ENCODE peak calls at places on chromosome 13, in four cellular contexts. One of them, this sample, is unnamed.
A peak's percentile ranks its signal among the peaks of the same experiment; 100 is the strongest.

GRCh38 chr13:50526771-50527567 is 316.5 kb downstream of the DLEU7 start:
- DNase-seq in fibroblast of lung: no peak
- DNase-seq in Karpas-422: peak; percentile 83
- DNase-seq in tibial artery: peak; percentile 74
- DNase-seq in this sample: peak; percentile 74

GRCh38 chr13:113875829-113876228 is 12.0 kb upstream of the GAS6 start:
- DNase-seq in fibroblast of lung: no peak
- DNase-seq in Karpas-422: no peak
- DNase-seq in tibial artery: no peak
- DNase-seq in this sample: no peak

GRCh38 chr13:60018536-60018935 is 145.2 kb downstream of the DIAPH3 start:
- DNase-seq in Karpas-422: no peak
- DNase-seq in tibial artery: no peak
- DNase-seq in fibroblast of lung: peak; percentile 42
- DNase-seq in this sample: no peak

GRCh38 chr13:47258384-47258783 is 361.5 kb upstream of the HTR2A start:
- DNase-seq in fibroblast of lung: no peak
- DNase-seq in Karpas-422: no peak
- DNase-seq in tibial artery: no peak
- DNase-seq in this sample: no peak

GRCh38 chr13:76462003-76462402 is 424.2 kb downstream of the KCTD12 start:
- DNase-seq in Karpas-422: no peak
- DNase-seq in fibroblast of lung: peak; percentile 70
- DNase-seq in tibial artery: no peak
- DNase-seq in this sample: no peak

GRCh38 chr13:44906758-44907157 is 82.5 kb downstream of the NUFIP1 start:
- DNase-seq in tibial artery: peak; percentile 79
- DNase-seq in Karpas-422: no peak
- DNase-seq in fibroblast of lung: peak; percentile 81
- DNase-seq in this sample: no peak

GRCh38 chr13:108220042-108220441 is 1.9 kb downstream of the ABHD13 start:
- DNase-seq in fibroblast of lung: no peak
- DNase-seq in Karpas-422: no peak
- DNase-seq in tibial artery: no peak
- DNase-seq in this sample: no peak

GRCh38 chr13:27808866-27809546 is 16.7 kb downstream of the GSX1 start:
- DNase-seq in Karpas-422: no peak
- DNase-seq in tibial artery: no peak
- DNase-seq in fibroblast of lung: no peak
- DNase-seq in this sample: no peak

GRCh38 chr13:109785141-109785891 is 1.1 kb downstream of the IRS2 start:
- DNase-seq in tibial artery: peak; percentile 77
- DNase-seq in Karpas-422: no peak
- DNase-seq in fibroblast of lung: peak; percentile 65
- DNase-seq in this sample: no peak

GRCh38 chr13:84896128-84896527 is 903.1 kb downstream of the SLITRK6 start:
- DNase-seq in Karpas-422: peak; percentile 93
- DNase-seq in fibroblast of lung: peak; percentile 80
- DNase-seq in tibial artery: no peak
- DNase-seq in this sample: peak; percentile 75

GRCh38 chr13:37869756-37870488 is at the start of gene TRPC4:
- DNase-seq in tibial artery: peak; percentile 81
- DNase-seq in fibroblast of lung: peak; percentile 61
- DNase-seq in Karpas-422: no peak
- DNase-seq in this sample: no peak

GRCh38 chr13:97003071-97003470 is 8.8 kb upstream of the OXGR1 start:
- DNase-seq in Karpas-422: no peak
- DNase-seq in tibial artery: no peak
- DNase-seq in fibroblast of lung: no peak
- DNase-seq in this sample: no peak

GRCh38 chr13:25046274-25046984 is 49.5 kb upstream of the PABPC3 start:
- DNase-seq in tibial artery: no peak
- DNase-seq in fibroblast of lung: no peak
- DNase-seq in Karpas-422: no peak
- DNase-seq in this sample: no peak

GRCh38 chr13:25659091-25659502 is 287.3 kb downstream of the ATP8A2 start:
- DNase-seq in fibroblast of lung: peak; percentile 1
- DNase-seq in tibial artery: no peak
- DNase-seq in Karpas-422: no peak
- DNase-seq in this sample: no peak

GRCh38 chr13:110676511-110677204 is 29.3 kb downstream of the CARS2 start:
- DNase-seq in Karpas-422: peak; percentile 76
- DNase-seq in fibroblast of lung: no peak
- DNase-seq in tibial artery: no peak
- DNase-seq in this sample: peak; percentile 61

GRCh38 chr13:37407156-37407555 is 191.4 kb downstream of the POSTN start:
- DNase-seq in fibroblast of lung: no peak
- DNase-seq in Karpas-422: no peak
- DNase-seq in tibial artery: no peak
- DNase-seq in this sample: no peak

GRCh38 chr13:26941345-26942174 is 181.0 kb upstream of the GPR12 start:
- DNase-seq in Karpas-422: no peak
- DNase-seq in fibroblast of lung: peak; percentile 54
- DNase-seq in tibial artery: no peak
- DNase-seq in this sample: no peak

GRCh38 chr13:90443268-90443667 is 904.2 kb upstream of the MIR17HG start:
- DNase-seq in Karpas-422: no peak
- DNase-seq in tibial artery: no peak
- DNase-seq in fibroblast of lung: no peak
- DNase-seq in this sample: no peak

GRCh38 chr13:113581871-113582270 is 2.7 kb upstream of the TFDP1 start:
- DNase-seq in Karpas-422: no peak
- DNase-seq in fibroblast of lung: no peak
- DNase-seq in tibial artery: no peak
- DNase-seq in this sample: no peak

GRCh38 chr13:71880753-71881541 is 13.9 kb upstream of the DACH1 start:
- DNase-seq in fibroblast of lung: peak; percentile 32
- DNase-seq in Karpas-422: no peak
- DNase-seq in tibial artery: no peak
- DNase-seq in this sample: no peak

GRCh38 chr13:43240278-43240677 is 216.9 kb downstream of the DNAJC15 start:
- DNase-seq in fibroblast of lung: no peak
- DNase-seq in Karpas-422: peak; percentile 61
- DNase-seq in tibial artery: no peak
- DNase-seq in this sample: peak; percentile 60
- H3K4me1 ChIP-seq in fibroblast of lung: peaks cover 8% of the 10 kb centered on the region
- H3K4me1 ChIP-seq in Karpas-422: peaks cover 12% of the 10 kb centered on the region
- H3K4me1 ChIP-seq in tibial artery: no peaks in the 10 kb centered on the region
- H3K4me1 ChIP-seq in this sample: peaks cover 27% of the 10 kb centered on the region

DNA sequence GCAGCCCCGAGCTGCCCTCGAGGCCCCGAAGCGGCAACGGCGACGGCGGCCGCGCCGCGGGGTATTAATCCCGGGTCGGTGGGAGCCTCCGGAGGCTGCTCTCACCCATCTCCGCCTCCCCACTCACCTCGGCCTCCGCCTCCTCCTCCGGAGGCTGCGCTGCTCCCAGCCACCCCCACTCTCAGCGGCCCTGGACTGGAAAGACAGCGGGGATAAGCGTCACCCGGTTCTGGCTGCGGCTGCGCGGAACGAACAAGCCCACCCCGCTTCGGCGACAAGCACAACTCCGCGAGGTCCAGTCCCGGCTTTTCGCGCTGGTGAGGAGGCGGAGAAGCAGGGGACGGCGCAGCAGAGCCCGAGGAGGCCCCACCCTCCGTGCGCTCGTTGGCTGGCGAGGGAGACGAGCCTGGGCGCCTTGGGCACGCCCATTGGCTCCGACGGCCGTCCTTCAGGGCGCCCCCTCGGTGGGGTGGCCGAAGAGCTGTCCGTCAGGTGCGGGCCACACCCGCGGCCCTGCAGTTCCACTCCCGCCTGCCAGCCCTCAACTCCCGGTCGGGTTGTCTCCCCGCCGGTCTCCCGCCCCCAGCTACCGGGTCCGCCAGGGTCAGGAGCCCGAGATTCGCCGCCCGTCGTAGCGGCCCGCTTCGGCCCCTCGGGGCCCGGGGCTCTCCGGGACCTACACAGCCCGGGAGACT is at the start of gene ZMYM5:
- DNase-seq in fibroblast of lung: peak; percentile 99
- DNase-seq in Karpas-422: peak; percentile 99
- DNase-seq in tibial artery: peak; percentile 100
- DNase-seq in this sample: peak; percentile 99
- H3K4me3 ChIP-seq in fibroblast of lung: peak within 1 kb of the TSS; percentile 97
- H3K4me3 ChIP-seq in Karpas-422: peak within 1 kb of the TSS; percentile 90
- H3K4me3 ChIP-seq in tibial artery: peak within 1 kb of the TSS; percentile 97
- H3K4me3 ChIP-seq in this sample: peak within 1 kb of the TSS; percentile 91

GRCh38 chr13:95552539-95553270 is at the start of gene CLDN10:
- DNase-seq in tibial artery: no peak
- DNase-seq in Karpas-422: no peak
- DNase-seq in fibroblast of lung: no peak
- DNase-seq in this sample: no peak
- H3K9me3 ChIP-seq in tibial artery: no peaks in the 10 kb centered on the region
- H3K9me3 ChIP-seq in Karpas-422: no peaks in the 10 kb centered on the region
- H3K9me3 ChIP-seq in fibroblast of lung: no peaks in the 10 kb centered on the region
- H3K9me3 ChIP-seq in this sample: no peaks in the 10 kb centered on the region

DNA sequence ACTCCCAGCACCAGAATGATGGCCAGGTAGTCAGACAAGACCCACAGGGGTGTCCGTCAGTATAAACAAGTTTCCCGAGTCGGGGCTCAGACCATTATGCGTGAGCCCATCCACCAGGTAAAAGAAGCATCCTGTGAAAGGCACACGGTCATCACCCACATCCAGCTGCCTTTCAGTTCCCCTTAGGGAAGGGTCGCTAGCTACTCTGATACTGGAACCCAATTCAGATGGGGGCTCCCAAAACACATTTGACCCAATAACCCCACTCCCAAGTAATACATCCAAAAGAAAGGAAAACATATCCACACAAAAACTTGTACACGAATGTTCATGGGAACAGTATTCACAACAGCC is 66.8 kb downstream of the STK24 start:
- DNase-seq in Karpas-422: no peak
- DNase-seq in tibial artery: no peak
- DNase-seq in fibroblast of lung: no peak
- DNase-seq in this sample: no peak
- H3K4me1 ChIP-seq in Karpas-422: peaks cover 72% of the 10 kb centered on the region
- H3K4me1 ChIP-seq in tibial artery: peaks cover 45% of the 10 kb centered on the region
- H3K4me1 ChIP-seq in fibroblast of lung: peaks cover 26% of the 10 kb centered on the region
- H3K4me1 ChIP-seq in this sample: no peaks in the 10 kb centered on the region

DNA sequence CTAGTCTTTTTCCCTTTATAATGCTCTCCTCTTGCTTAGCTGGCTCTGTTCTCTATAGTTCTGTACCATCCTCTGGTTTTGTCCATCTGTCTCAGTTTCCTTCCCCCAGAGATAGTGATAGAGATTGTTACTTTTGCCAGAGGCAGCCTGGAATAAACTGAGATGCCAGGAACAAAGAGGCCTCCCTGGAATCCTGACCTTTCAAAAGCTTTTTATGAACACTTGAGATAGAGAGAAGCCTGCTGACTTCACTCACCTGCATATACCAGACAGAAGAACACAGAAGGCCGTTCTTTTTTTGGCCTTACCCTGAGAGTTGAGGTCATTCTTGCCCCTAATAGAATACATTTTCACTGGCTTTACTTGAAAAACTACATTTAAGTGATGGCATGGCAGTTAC is 150.2 kb downstream of the LHFPL6 start:
- DNase-seq in fibroblast of lung: no peak
- DNase-seq in tibial artery: no peak
- DNase-seq in Karpas-422: no peak
- DNase-seq in this sample: no peak
- H3K4me3 ChIP-seq in fibroblast of lung: no peak overlapping the region
- H3K4me3 ChIP-seq in tibial artery: no peak overlapping the region
- H3K4me3 ChIP-seq in Karpas-422: no peak overlapping the region
- H3K4me3 ChIP-seq in this sample: no peak overlapping the region